ENCODE peak calls at places on chromosomes 5 and 9, in nine cellular contexts. V is OCI-LY7, C is endothelial cell of umbilical vein, K is brain microvascular endothelial cell, D is fibroblast of lung, Q is IMR-90, B is A549, L is pancreas, S is AG04449. Y is an unnamed sample.

GRCh38 chr5:160315968-160316367 is 3.6 kb upstream of the CCNJL start:
- DNase-seq in V (peak), D (no peak), L (no peak), B (peak), S (no peak), Q (peak), C (peak), K (no peak), Y (peak)

GRCh38 chr5:79133121-79133656 is 21.6 kb downstream of the BHMT start:
- DNase-seq in L (no peak), B (no peak), V (peak), C (peak), K (no peak), Q (peak), D (peak), S (no peak), Y (peak)

GRCh38 chr5:134370306-134370870 is 981 bp upstream of the UBE2B start:
- DNase-seq in V (no peak), B (no peak), L (no peak), C (no peak), Q (no peak), S (no peak), K (peak), D (no peak), Y (no peak)

GRCh38 chr5:149962040-149962439 is 1.5 kb downstream of the SLC26A2 start:
- DNase-seq in D (peak), B (peak), C (peak), L (no peak), K (peak), V (peak), S (no peak), Q (peak), Y (no peak)

GRCh38 chr9:20538092-20538491 is 84.2 kb downstream of the MLLT3 start:
- DNase-seq in K (no peak), C (no peak), V (no peak), D (no peak), B (no peak), S (no peak), L (no peak), Q (no peak), Y (no peak)

GRCh38 chr9:76581752-76582151 is 122.8 kb downstream of the GCNT1 start:
- DNase-seq in B (no peak), V (no peak), L (peak), C (no peak), S (no peak), D (no peak), Q (no peak), K (no peak), Y (no peak)

GRCh38 chr5:172941067-172941516 is 18.1 kb upstream of the RPL26L1 start:
- DNase-seq in L (no peak), C (no peak), Q (no peak), D (no peak), B (no peak), V (no peak), S (no peak), K (no peak), Y (no peak)

GRCh38 chr9:130498298-130498917 is 53.6 kb downstream of the ASS1 start:
- DNase-seq in C (no peak), L (no peak), D (no peak), K (no peak), V (peak), B (no peak), Q (no peak), S (no peak), Y (no peak)

GRCh38 chr9:75471549-75472114 is 383.3 kb downstream of the OSTF1 start:
- DNase-seq in B (no peak), S (no peak), D (no peak), V (peak), L (no peak), C (no peak), K (no peak), Q (no peak), Y (no peak)

GRCh38 chr9:91159664-91160121 is 202.0 kb downstream of the AUH start:
- DNase-seq in V (no peak), B (no peak), S (no peak), Q (no peak), D (no peak), K (no peak), C (no peak), L (peak), Y (no peak)

GRCh38 chr9:107545036-107545435 is 55.5 kb upstream of the KLF4 start:
- DNase-seq in C (no peak), S (no peak), V (no peak), L (no peak), Q (no peak), K (no peak), B (no peak), D (no peak), Y (no peak)

GRCh38 chr5:139205144-139205543 is 7.0 kb upstream of the SIL1 start:
- DNase-seq in B (no peak), L (no peak), D (no peak), K (no peak), V (no peak), Q (no peak), C (no peak), S (no peak), Y (no peak)

GRCh38 chr5:88833371-88834107 is 49.4 kb downstream of the MEF2C start:
- DNase-seq in Q (peak), V (peak), L (no peak), B (no peak), C (peak), S (no peak), D (peak), K (peak), Y (no peak)

GRCh38 chr5:157388148-157388547 is 71.9 kb upstream of the NIPAL4 start:
- DNase-seq in V (no peak), B (no peak), Q (peak), D (peak), C (no peak), S (no peak), K (no peak), L (no peak), Y (no peak)

GRCh38 chr5:133370281-133370890 is 242.0 kb downstream of the FSTL4 start:
- DNase-seq in S (no peak), V (no peak), C (no peak), B (no peak), K (no peak), D (no peak), Q (no peak), L (no peak), Y (no peak)

GRCh38 chr5:35999547-35999946 is 8.4 kb upstream of the UGT3A1 start:
- DNase-seq in B (no peak), S (no peak), K (no peak), Q (no peak), V (no peak), L (no peak), D (no peak), C (no peak), Y (no peak)

GRCh38 chr5:82004511-82004910 is 32.7 kb downstream of the ATG10 start:
- DNase-seq in D (peak), K (peak), B (no peak), C (no peak), V (no peak), Q (peak), S (no peak), L (no peak), Y (no peak)

GRCh38 chr5:53362521-53362941 is 117.9 kb upstream of the FST start:
- DNase-seq in Q (peak), V (no peak), S (peak), D (peak), K (peak), B (peak), L (no peak), C (peak), Y (no peak)

GRCh38 chr9:135149876-135150275 is 62.4 kb downstream of the OLFM1 start:
- DNase-seq in S (no peak), D (no peak), V (no peak), B (no peak), K (no peak), C (no peak), Q (no peak), L (no peak), Y (no peak)

GRCh38 chr9:122336836-122337560 is 33.8 kb upstream of the PTGS1 start:
- DNase-seq in D (no peak), B (no peak), K (no peak), S (no peak), C (no peak), L (no peak), V (peak), Q (no peak), Y (no peak)

GRCh38 chr5:23507278-23507685 is at the start of gene PRDM9:
- DNase-seq in K (no peak), L (peak), Q (no peak), S (no peak), C (no peak), B (peak), D (peak), V (no peak), Y (peak)

GRCh38 chr9:101601904-101602765 is 7.4 kb upstream of the PPP3R2 start:
- DNase-seq in V (peak), K (peak), B (peak), Q (peak), S (no peak), L (peak), D (peak), C (peak), Y (peak)

GRCh38 chr5:11075010-11075860 is 314.2 kb upstream of the DAP start:
- DNase-seq in B (no peak), S (no peak), K (no peak), D (no peak), Q (no peak), C (no peak), V (no peak), L (no peak), Y (no peak)

GRCh38 chr5:3077684-3078083 is 326.2 kb upstream of the IRX2 start:
- DNase-seq in D (no peak), B (no peak), C (no peak), L (no peak), S (no peak), V (no peak), Q (no peak), K (no peak), Y (no peak)

GRCh38 chr5:173245319-173246134 is 10.5 kb upstream of the NKX2-5 start:
- DNase-seq in K (no peak), C (no peak), V (no peak), B (no peak), L (no peak), S (no peak), D (no peak), Q (no peak), Y (no peak)

GRCh38 chr5:179315356-179315890 is 29.8 kb downstream of the ADAMTS2 start:
- DNase-seq in V (no peak), D (no peak), B (no peak), L (no peak), S (no peak), Q (no peak), K (no peak), C (no peak), Y (no peak)

GRCh38 chr5:54289769-54290168 is 20.6 kb downstream of the ARL15 start:
- DNase-seq in K (no peak), D (no peak), V (peak), Q (no peak), B (no peak), S (no peak), L (no peak), C (no peak), Y (no peak)

GRCh38 chr5:53343187-53343586 is 137.2 kb upstream of the FST start:
- DNase-seq in L (no peak), Q (peak), K (peak), B (no peak), V (no peak), C (no peak), D (peak), S (peak), Y (no peak)

GRCh38 chr5:126982926-126983873 is 47.2 kb downstream of the MARCHF3 start:
- DNase-seq in V (no peak), K (no peak), S (no peak), D (no peak), B (no peak), L (no peak), C (no peak), Q (no peak), Y (no peak)

GRCh38 chr5:88925692-88926490 is 42.9 kb upstream of the MEF2C start:
- DNase-seq in S (no peak), Q (peak), C (no peak), L (no peak), B (no peak), V (no peak), K (peak), D (peak), Y (no peak)

GRCh38 chr9:136352682-136353081 is 10.9 kb downstream of the DNLZ start:
- DNase-seq in D (no peak), B (no peak), K (no peak), C (no peak), L (no peak), S (no peak), Q (no peak), V (no peak), Y (no peak)

GRCh38 chr9:136512651-136513066 is 29.8 kb upstream of the SEC16A start:
- DNase-seq in C (peak), L (no peak), B (peak), Q (no peak), S (no peak), K (no peak), V (peak), D (no peak), Y (no peak)

GRCh38 chr9:89532478-89532877 is 34.6 kb upstream of the SEMA4D start:
- DNase-seq in K (no peak), B (no peak), C (no peak), D (no peak), L (no peak), S (no peak), Q (no peak), V (no peak), Y (no peak)

GRCh38 chr9:15622596-15622995 is 69.8 kb downstream of the CCDC171 start:
- DNase-seq in C (peak), B (no peak), Q (peak), V (peak), K (no peak), L (no peak), S (no peak), D (peak), Y (no peak)

GRCh38 chr5:175015028-175015427 is 290.6 kb downstream of the MSX2 start:
- DNase-seq in B (peak), S (no peak), D (no peak), Q (no peak), K (no peak), C (no peak), V (no peak), L (no peak), Y (no peak)

GRCh38 chr5:81749186-81749561 is 1.7 kb downstream of the SSBP2 start:
- DNase-seq in C (no peak), L (no peak), K (no peak), B (no peak), D (peak), Q (no peak), V (no peak), S (no peak), Y (no peak)

GRCh38 chr9:20854444-20854843 is 170.4 kb downstream of the FOCAD start:
- DNase-seq in L (no peak), K (peak), B (no peak), D (peak), Q (peak), V (no peak), C (no peak), S (peak), Y (no peak)

GRCh38 chr5:142324377-142324870 is 397 bp downstream of the SPRY4 start:
- DNase-seq in K (no peak), S (no peak), V (no peak), C (no peak), Q (no peak), D (no peak), L (no peak), B (peak), Y (no peak)
- TF ChIP-seq CTCF in K (peak), S (peak), V (no peak), C (peak), Q (peak), D (peak), L (no peak), B (no peak), Y (peak)

GRCh38 chr5:14417232-14417730 is 164.3 kb upstream of the OTULINL start:
- DNase-seq in C (no peak), S (no peak), L (no peak), B (no peak), Q (peak), D (peak), K (peak), V (no peak), Y (no peak)
- H3K4me3 ChIP-seq in C (no peak), S (no peak), L (no peak), B (no peak), Q (no peak), D (no peak), K (no peak), V (no peak), Y (no peak)

GRCh38 chr5:159103086-159103485 is 3.4 kb upstream of the EBF1 start:
- DNase-seq in C (no peak), L (no peak), Q (no peak), S (no peak), K (no peak), V (no peak), B (no peak), D (no peak), Y (no peak)

GRCh38 chr5:159105318-159106053 is 5.8 kb upstream of the EBF1 start:
- DNase-seq in B (no peak), L (no peak), C (no peak), Q (no peak), S (no peak), D (no peak), K (no peak), V (no peak), Y (no peak)

GRCh38 chr5:159104759-159105317 is 5.1 kb upstream of the EBF1 start:
- DNase-seq in C (no peak), D (no peak), K (no peak), L (no peak), Q (no peak), B (no peak), S (no peak), V (no peak), Y (no peak)

GRCh38 chr5:159102294-159102934 is 2.7 kb upstream of the EBF1 start:
- DNase-seq in C (no peak), B (no peak), V (peak), S (no peak), L (no peak), D (no peak), K (no peak), Q (no peak), Y (no peak)

GRCh38 chr5:159104058-159104651 is 4.4 kb upstream of the EBF1 start:
- DNase-seq in K (peak), S (no peak), D (peak), V (no peak), B (peak), Q (peak), L (no peak), C (no peak), Y (no peak)
- TF ChIP-seq CTCF in K (peak), S (peak), D (peak), V (no peak), B (peak), Q (peak), L (no peak), C (peak), Y (peak)

GRCh38 chr9:38334234-38334633 is 58.3 kb upstream of the ALDH1B1 start:
- DNase-seq in S (no peak), C (no peak), D (no peak), B (peak), L (no peak), V (peak), K (no peak), Q (no peak), Y (no peak)

GRCh38 chr9:38333047-38333446 is 59.5 kb upstream of the ALDH1B1 start:
- DNase-seq in Q (peak), B (no peak), L (no peak), S (no peak), D (no peak), C (no peak), V (no peak), K (no peak), Y (no peak)

GRCh38 chr9:38329980-38330379 is 62.5 kb upstream of the ALDH1B1 start:
- DNase-seq in D (no peak), B (no peak), C (no peak), K (no peak), S (no peak), L (no peak), Q (no peak), V (no peak), Y (no peak)

GRCh38 chr9:38331141-38331540 is 61.4 kb upstream of the ALDH1B1 start:
- DNase-seq in L (no peak), B (no peak), D (no peak), S (no peak), K (no peak), C (no peak), V (no peak), Q (no peak), Y (no peak)

GRCh38 chr9:38332625-38333024 is 59.9 kb upstream of the ALDH1B1 start:
- DNase-seq in K (no peak), V (no peak), C (no peak), L (peak), S (no peak), D (no peak), B (no peak), Q (no peak), Y (no peak)
- H3K4me3 ChIP-seq in K (no peak), V (no peak), C (no peak), L (no peak), S (no peak), D (no peak), B (no peak), Q (no peak), Y (no peak)

GRCh38 chr9:105269593-105269992 is 25.1 kb downstream of the SLC44A1 start:
- DNase-seq in L (no peak), C (no peak), D (no peak), S (no peak), K (no peak), V (no peak), Q (no peak), B (no peak), Y (no peak)
- TF ChIP-seq CTCF in L (no peak), C (no peak), D (no peak), S (no peak), K (no peak), V (no peak), Q (no peak), B (no peak), Y (no peak)

GRCh38 chr5:151021771-151022170 is 1.4 kb downstream of the GPX3 start:
- DNase-seq in K (no peak), D (no peak), V (no peak), C (no peak), Q (no peak), S (no peak), B (no peak), L (no peak), Y (no peak)
- H3K4me3 ChIP-seq in K (no peak), D (no peak), V (no peak), C (no peak), Q (no peak), S (no peak), B (no peak), L (no peak), Y (no peak)

DNA sequence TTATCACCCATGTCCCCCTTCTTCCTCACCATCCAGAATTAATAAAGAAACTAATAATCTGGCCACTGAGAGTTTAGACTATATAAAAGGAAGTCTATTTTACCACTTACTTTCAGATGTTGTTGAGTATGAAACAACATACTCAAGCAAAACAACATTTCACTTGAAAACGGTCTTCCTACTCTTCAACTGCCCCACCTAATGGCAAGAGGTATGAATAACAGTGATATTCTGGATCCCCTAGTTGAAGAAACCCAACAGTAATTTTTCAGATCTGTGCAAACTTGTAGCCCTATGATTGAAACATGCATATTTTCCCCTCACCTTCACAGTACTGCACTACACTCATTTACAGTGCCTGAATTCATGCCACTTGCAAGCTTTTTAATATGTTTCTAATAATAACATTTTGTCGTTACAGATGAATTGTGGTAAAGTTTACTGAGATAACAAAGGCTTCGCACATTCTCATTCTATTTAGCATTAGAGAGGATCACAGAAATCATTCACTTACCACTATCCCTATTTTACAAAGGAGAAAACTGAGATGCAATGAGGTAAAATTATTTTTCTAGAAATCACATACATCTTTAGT is 267.9 kb upstream of the PDE4D start:
- DNase-seq in S (no peak), D (peak), B (peak), V (peak), K (peak), Q (peak), C (peak), L (no peak), Y (no peak)
- TF ChIP-seq CTCF in S (peak), D (peak), B (peak), V (peak), K (peak), Q (peak), C (peak), L (no peak), Y (peak)

GRCh38 chr5:56910123-56910951 is 941 bp downstream of the SETD9 start:
- DNase-seq in L (peak), D (peak), Q (no peak), K (no peak), B (no peak), V (no peak), C (no peak), S (no peak), Y (no peak)

GRCh38 chr5:56914678-56915077 is 5.3 kb downstream of the SETD9 start:
- DNase-seq in S (no peak), V (no peak), L (no peak), B (no peak), K (no peak), D (no peak), C (no peak), Q (no peak), Y (no peak)

GRCh38 chr5:56909294-56910122 is at the start of gene SETD9:
- DNase-seq in D (peak), S (peak), B (peak), L (peak), C (peak), K (peak), V (peak), Q (peak), Y (peak)

GRCh38 chr5:56913766-56914165 is 4.4 kb downstream of the SETD9 start:
- DNase-seq in D (no peak), S (no peak), B (no peak), K (no peak), C (no peak), V (no peak), L (no peak), Q (no peak), Y (no peak)

DNA sequence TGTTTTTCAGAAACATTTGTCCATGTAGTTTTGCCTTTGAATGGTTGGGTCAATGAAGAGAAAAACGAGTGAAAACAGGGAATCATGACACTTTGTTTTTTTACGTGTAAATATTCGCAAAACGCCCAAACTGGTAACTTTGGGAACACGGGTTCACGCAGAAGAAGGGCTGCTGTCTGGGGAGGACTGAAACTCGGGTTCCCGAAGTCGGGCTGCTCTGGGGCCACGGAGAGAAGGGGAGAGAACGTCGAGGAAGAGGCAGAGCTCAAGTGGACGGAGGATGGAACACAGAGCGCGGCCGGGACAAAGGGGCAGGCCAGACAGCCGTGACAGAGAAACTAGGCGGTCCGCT is 478 bp upstream of the SETD9 start:
- DNase-seq in K (peak), D (peak), C (no peak), S (no peak), Q (no peak), B (no peak), V (no peak), L (no peak), Y (no peak)
- H3K4me3 ChIP-seq in K (peak), D (peak), C (peak), S (peak), Q (peak), B (peak), V (peak), L (peak), Y (peak)

Y was measured in LNCaP clone FGC.